ENCODE peak calls at places on chromosomes 6 and 20, in eight cellular contexts. Q is aorta; W is activated CD4-positive, CD25-positive, alpha-beta regulatory T cell; B is NCI-H1105 treated with DMSO at 0.1 percent for 48 hours; V is SK-N-SH; D is cardiac fibroblast; X is astrocyte of the spinal cord; S is H7. M is an unnamed sample.

GRCh38 chr6:114557089-114557488 is 214.3 kb upstream of the HS3ST5 start:
- DNase-seq in Q (no peak), W (no peak), B (no peak), V (no peak), D (no peak), X (no peak), S (no peak), M (no peak)

GRCh38 chr20:36467076-36467999 is 74.0 kb upstream of the MYL9 start:
- DNase-seq in Q (peak), W (peak), B (peak), V (no peak), D (peak), X (peak), S (no peak), M (peak)

GRCh38 chr20:38870733-38871559 is 55.3 kb upstream of the FAM83D start:
- DNase-seq in Q (no peak), W (no peak), B (no peak), V (no peak), D (no peak), X (no peak), S (no peak), M (peak)

GRCh38 chr20:57450931-57451330 is 59.7 kb downstream of the RBM38 start:
- DNase-seq in Q (no peak), W (no peak), B (no peak), V (peak), D (no peak), X (no peak), S (no peak), M (no peak)

GRCh38 chr6:170134077-170135040 is 156.5 kb downstream of the DLL1 start:
- DNase-seq in Q (peak), W (no peak), B (peak), V (no peak), D (peak), X (no peak), S (peak), M (no peak)

GRCh38 chr20:37911838-37912273 is 8.9 kb downstream of the VSTM2L start:
- DNase-seq in Q (no peak), W (no peak), B (peak), V (peak), D (peak), X (no peak), S (peak), M (no peak)

GRCh38 chr6:43771210-43771857 is 1.3 kb downstream of the VEGFA start:
- DNase-seq in Q (peak), W (peak), B (no peak), V (peak), D (peak), X (peak), S (no peak), M (no peak)

GRCh38 chr20:60257671-60258070 is 299.4 kb downstream of the CDH26 start:
- DNase-seq in Q (no peak), W (no peak), B (no peak), V (no peak), D (no peak), X (no peak), S (no peak), M (no peak)

GRCh38 chr20:34643919-34644318 is 33.0 kb downstream of the PIGU start:
- DNase-seq in Q (no peak), W (no peak), B (no peak), V (no peak), D (peak), X (peak), S (no peak), M (no peak)

GRCh38 chr20:37461376-37461775 is 59.7 kb upstream of the NNAT start:
- DNase-seq in Q (no peak), W (no peak), B (no peak), V (no peak), D (no peak), X (no peak), S (no peak), M (no peak)

GRCh38 chr20:50248104-50248631 is 57.5 kb downstream of the CEBPB start:
- DNase-seq in Q (no peak), W (no peak), B (no peak), V (no peak), D (peak), X (no peak), S (no peak), M (no peak)

M was measured in NCI-H187 treated with DMSO at 0.1 percent for 48 hours.